ENCODE peak calls at places on chromosomes 5 and 9, in ten cellular contexts. N is stomach; R is mucosa of gallbladder; M is activated CD4-positive, alpha-beta T cell treated with anti-CD3 and anti-CD28 coated beads, Interleukin-2, amount 10 ng/mL, durations not matched to agents 24 days and 14 days; Y is erythroblast; G is EL; P is T1000; Q is GM06990; J is putamen; E is fibroblast of pulmonary artery. B is an unnamed sample.

GRCh38 chr9:38130724-38131123 is 61.7 kb upstream of the SHB start:
- DNase-seq in Q (peak; percentile 10), R (no peak), J (no peak), Y (peak; percentile 84), E (no peak), P (no peak), G (no peak), N (no peak), M (no peak), B (no peak)

GRCh38 chr9:91746904-91747303 is 203.1 kb downstream of the ROR2 start:
- DNase-seq in E (peak; percentile 50), R (no peak), N (no peak), J (no peak), Q (no peak), P (no peak), M (no peak), Y (no peak), G (no peak), B (peak; percentile 36)

GRCh38 chr5:13831236-13831810 is 113.2 kb downstream of the DNAH5 start:
- DNase-seq in P (peak; percentile 2), J (no peak), Y (no peak), N (no peak), M (no peak), E (no peak), G (peak; percentile 10), R (no peak), Q (no peak), B (peak; percentile 60)

GRCh38 chr9:133107961-133108793 is 12.9 kb downstream of the RALGDS start:
- DNase-seq in R (no peak), Q (no peak), G (no peak), E (no peak), Y (peak; percentile 18), N (no peak), P (no peak), J (no peak), M (no peak), B (no peak)

GRCh38 chr9:127735530-127736176 is 559 bp upstream of the TOR2A start:
- DNase-seq in J (no peak), R (no peak), E (peak; percentile 20), Y (no peak), M (peak; percentile 69), Q (no peak), N (no peak), G (no peak), P (no peak), B (no peak)

GRCh38 chr5:136058972-136059354 is 30.2 kb downstream of the TGFBI start:
- DNase-seq in M (no peak), P (no peak), G (no peak), J (no peak), N (no peak), E (no peak), Q (no peak), R (no peak), Y (no peak), B (no peak)

GRCh38 chr5:98836175-98836574 is 62.7 kb downstream of the RGMB start:
- DNase-seq in E (no peak), M (no peak), Y (no peak), G (no peak), R (no peak), Q (no peak), P (no peak), J (no peak), N (no peak), B (no peak)

GRCh38 chr5:176653401-176653800 is 6.1 kb downstream of the TSPAN17 start:
- DNase-seq in E (no peak), M (peak; percentile 77), P (no peak), G (no peak), Y (no peak), R (no peak), Q (no peak), N (peak; percentile 37), J (no peak), B (no peak)

GRCh38 chr9:89533396-89534187 is 35.7 kb upstream of the SEMA4D start:
- DNase-seq in E (no peak), J (peak; percentile 43), M (no peak), N (no peak), G (no peak), P (no peak), Q (no peak), R (peak; percentile 64), Y (no peak), B (peak; percentile 71)

GRCh38 chr9:90925581-90926257 is 124.1 kb downstream of the SYK start:
- DNase-seq in E (peak; percentile 76), R (no peak), J (no peak), G (peak; percentile 92), Y (no peak), M (no peak), N (no peak), Q (no peak), P (no peak), B (peak; percentile 70)

GRCh38 chr9:108478431-108478837 is 377.4 kb downstream of the ACTL7B start:
- DNase-seq in G (peak; percentile 90), R (no peak), N (no peak), P (peak; percentile 32), E (peak; percentile 97), J (peak; percentile 2), Y (no peak), M (no peak), Q (no peak), B (peak; percentile 93)

GRCh38 chr9:107694390-107694789 is 204.8 kb upstream of the KLF4 start:
- DNase-seq in P (no peak), E (no peak), G (no peak), Y (no peak), Q (no peak), M (no peak), N (no peak), J (no peak), R (no peak), B (no peak)

GRCh38 chr9:81574399-81574798 is 114.9 kb downstream of the TLE1 start:
- DNase-seq in Y (no peak), M (no peak), J (no peak), R (no peak), Q (no peak), P (no peak), E (no peak), N (no peak), G (peak; percentile 62), B (peak; percentile 92)

GRCh38 chr9:69468380-69468779 is 143.4 kb downstream of the ENTREP1 start:
- DNase-seq in R (no peak), G (no peak), M (no peak), Q (no peak), J (peak; percentile 12), P (no peak), E (no peak), Y (no peak), N (no peak), B (no peak)

GRCh38 chr5:171697591-171698102 is 88.0 kb upstream of the SMIM23 start:
- DNase-seq in N (no peak), G (no peak), Q (no peak), E (no peak), M (no peak), J (no peak), Y (no peak), R (no peak), P (no peak), B (no peak)

GRCh38 chr5:43683884-43684471 is 81.0 kb downstream of the NNT start:
- DNase-seq in Q (no peak), M (no peak), E (no peak), P (no peak), J (no peak), R (no peak), G (no peak), Y (no peak), N (no peak), B (no peak)

GRCh38 chr5:42951169-42951846 is 88.8 kb downstream of the ANXA2R start:
- DNase-seq in G (peak; percentile 42), M (peak; percentile 93), N (peak; percentile 32), Y (peak; percentile 87), Q (peak; percentile 84), R (peak; percentile 27), J (no peak), E (peak; percentile 64), P (no peak), B (peak; percentile 68)

GRCh38 chr5:72892846-72893245 is 63.0 kb upstream of the FCHO2 start:
- DNase-seq in Y (no peak), E (no peak), J (no peak), M (no peak), R (no peak), N (no peak), Q (no peak), G (no peak), P (no peak), B (no peak)

GRCh38 chr5:5558593-5558992 is 136.1 kb downstream of the ICE1 start:
- DNase-seq in P (no peak), M (no peak), Y (no peak), G (no peak), Q (no peak), J (no peak), N (no peak), E (no peak), R (no peak), B (no peak)

GRCh38 chr5:135851186-135851906 is 16.9 kb downstream of the SLC25A48 start:
- DNase-seq in P (no peak), N (no peak), M (no peak), E (no peak), Q (no peak), J (peak; percentile 25), G (no peak), Y (no peak), R (no peak), B (no peak)

GRCh38 chr5:62538017-62538942 is 40.3 kb upstream of the LRRC70 start:
- DNase-seq in Y (peak; percentile 87), E (peak; percentile 98), G (peak; percentile 67), Q (no peak), M (no peak), P (no peak), R (no peak), J (no peak), N (no peak), B (peak; percentile 50)

GRCh38 chr9:33076360-33077004 is at the start of gene SMU1:
- DNase-seq in M (peak; percentile 99), N (peak; percentile 98), Q (peak; percentile 94), J (peak; percentile 96), P (peak; percentile 83), E (peak; percentile 98), Y (peak; percentile 99), R (peak; percentile 97), G (peak; percentile 98), B (peak; percentile 98)